ENCODE peak calls at places on chromosomes 13 and 19, in four cellular contexts. B, U, J and T are unnamed samples.

GRCh38 chr19:50321831-50322230 is 7.3 kb downstream of the KCNC3 start:
- DNase-seq in B (no peak), U (no peak), J (no peak), T (no peak)

GRCh38 chr19:8204961-8205360 is 4.2 kb upstream of the CERS4 start:
- DNase-seq in B (peak), U (no peak), J (no peak), T (no peak)

GRCh38 chr19:38173324-38174041 is 50.5 kb downstream of the DPF1 start:
- DNase-seq in B (no peak), U (peak), J (no peak), T (no peak)

GRCh38 chr19:45099465-45100201 is 6.7 kb downstream of the PPP1R37 start:
- DNase-seq in B (no peak), U (peak), J (no peak), T (no peak)

GRCh38 chr13:85529216-85529590 is 270.0 kb downstream of the SLITRK6 start:
- DNase-seq in B (no peak), U (peak), J (no peak), T (peak)

GRCh38 chr19:15251749-15252397 is 19.6 kb upstream of the EPHX3 start:
- DNase-seq in B (peak), U (peak), J (peak), T (peak)

GRCh38 chr13:90412980-90413379 is 934.5 kb upstream of the MIR17HG start:
- DNase-seq in B (no peak), U (no peak), J (no peak), T (no peak)

GRCh38 chr19:27758626-27759505 is 1454.1 kb downstream of the UQCRFS1 start:
- DNase-seq in B (no peak), U (no peak), J (no peak), T (no peak)

GRCh38 chr13:40285634-40286033 is 380.8 kb downstream of the FOXO1 start:
- DNase-seq in B (no peak), U (no peak), J (no peak), T (no peak)

GRCh38 chr13:20160346-20161274 is at the start of gene GJA3:
- DNase-seq in B (peak), U (peak), J (peak), T (peak)

GRCh38 chr19:29614780-29615179 is 8.7 kb downstream of the POP4 start:
- DNase-seq in B (no peak), U (no peak), J (no peak), T (no peak)

GRCh38 chr13:96052655-96053002 is 572 bp downstream of the UGGT2 start:
- DNase-seq in B (no peak), U (peak), J (peak), T (peak)

GRCh38 chr13:65260938-65261880 is 1968.9 kb downstream of the PCDH9 start:
- DNase-seq in B (no peak), U (no peak), J (no peak), T (no peak)

GRCh38 chr13:21322304-21322965 is 136.7 kb downstream of the ZDHHC20 start:
- DNase-seq in B (no peak), U (no peak), J (no peak), T (no peak)

GRCh38 chr13:89899302-89900103 is 1448.0 kb upstream of the MIR17HG start:
- DNase-seq in B (no peak), U (no peak), J (no peak), T (no peak)

GRCh38 chr13:99606322-99607089 is 105.2 kb downstream of the TM9SF2 start:
- DNase-seq in B (peak), U (peak), J (peak), T (peak)

GRCh38 chr19:51124216-51124615 is 490 bp upstream of the SIGLEC9 start:
- DNase-seq in B (no peak), U (no peak), J (no peak), T (no peak)

GRCh38 chr19:29882719-29883105 is 59.3 kb upstream of the URI1 start:
- DNase-seq in B (peak), U (no peak), J (peak), T (peak)

GRCh38 chr13:66780814-66781213 is 449.3 kb downstream of the PCDH9 start:
- DNase-seq in B (no peak), U (peak), J (no peak), T (no peak)

GRCh38 chr19:36152061-36152885 is at the start of gene COX7A1:
- DNase-seq in B (no peak), U (no peak), J (no peak), T (no peak)

GRCh38 chr19:2261438-2262172 is 5.4 kb upstream of the JSRP1 start:
- DNase-seq in B (no peak), U (no peak), J (peak), T (peak)

GRCh38 chr13:109249780-109250528 is 536.4 kb downstream of the IRS2 start:
- DNase-seq in B (no peak), U (no peak), J (no peak), T (no peak)

GRCh38 chr13:93004919-93005318 is 221.7 kb upstream of the GPC6 start:
- DNase-seq in B (peak), U (peak), J (no peak), T (peak)

GRCh38 chr19:23914402-23915286 is at the start of gene ZNF726:
- DNase-seq in B (no peak), U (peak), J (no peak), T (peak)

GRCh38 chr13:20132052-20132634 is 28.7 kb downstream of the GJA3 start:
- DNase-seq in B (peak), U (no peak), J (no peak), T (no peak)

GRCh38 chr19:49061445-49061844 is 3.2 kb downstream of the NTF4 start:
- DNase-seq in B (no peak), U (no peak), J (no peak), T (no peak)

GRCh38 chr19:11479470-11480080 is 1.3 kb downstream of the ELAVL3 start:
- DNase-seq in B (peak), U (no peak), J (peak), T (peak)

GRCh38 chr19:2260341-2260751 is 4.1 kb upstream of the JSRP1 start:
- DNase-seq in B (no peak), U (no peak), J (no peak), T (no peak)

GRCh38 chr19:48819366-48819816 is 8.6 kb upstream of the BCAT2 start:
- DNase-seq in B (no peak), U (peak), J (no peak), T (no peak)

GRCh38 chr13:87089391-87089790 is 581.8 kb upstream of the SLITRK5 start:
- DNase-seq in B (no peak), U (peak), J (no peak), T (peak)

GRCh38 chr13:111518161-111518791 is 197.8 kb downstream of the TEX29 start:
- DNase-seq in B (peak), U (no peak), J (no peak), T (peak)

GRCh38 chr13:41426047-41426446 is 31.3 kb upstream of the RGCC start:
- DNase-seq in B (no peak), U (no peak), J (no peak), T (no peak)

GRCh38 chr19:2453431-2454025 is 3.2 kb downstream of the LMNB2 start:
- DNase-seq in B (no peak), U (no peak), J (no peak), T (no peak)

GRCh38 chr19:54456423-54457373 is 6.9 kb downstream of the LENG9 start:
- DNase-seq in B (no peak), U (no peak), J (no peak), T (no peak)
- H2BK5ac ChIP-seq in B (no peak), U (no peak), J (no peak), T (no peak)

DNA sequence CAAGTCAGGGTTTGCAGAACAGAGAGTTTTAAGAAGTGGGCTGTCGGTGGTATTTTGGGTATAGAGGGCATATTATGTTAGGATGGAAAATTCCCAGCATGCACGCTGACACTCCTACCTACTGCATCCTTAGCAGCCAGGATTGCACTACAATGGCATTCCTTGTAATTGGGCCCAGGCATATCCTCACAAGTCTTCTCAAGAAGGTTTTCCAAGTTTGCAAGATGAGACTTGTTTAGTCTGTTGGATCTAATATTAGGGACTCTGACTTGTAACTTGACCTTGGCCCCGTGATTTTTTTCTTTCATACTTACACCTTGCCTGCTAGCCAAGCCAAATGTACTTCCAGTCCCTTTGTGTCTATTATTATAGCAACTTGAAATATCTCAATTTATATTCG is 335.7 kb upstream of the HTR2A start:
- DNase-seq in B (no peak), U (no peak), J (no peak), T (no peak)
- H4K5ac ChIP-seq in B (no peak), U (no peak), J (no peak), T (no peak)

DNA sequence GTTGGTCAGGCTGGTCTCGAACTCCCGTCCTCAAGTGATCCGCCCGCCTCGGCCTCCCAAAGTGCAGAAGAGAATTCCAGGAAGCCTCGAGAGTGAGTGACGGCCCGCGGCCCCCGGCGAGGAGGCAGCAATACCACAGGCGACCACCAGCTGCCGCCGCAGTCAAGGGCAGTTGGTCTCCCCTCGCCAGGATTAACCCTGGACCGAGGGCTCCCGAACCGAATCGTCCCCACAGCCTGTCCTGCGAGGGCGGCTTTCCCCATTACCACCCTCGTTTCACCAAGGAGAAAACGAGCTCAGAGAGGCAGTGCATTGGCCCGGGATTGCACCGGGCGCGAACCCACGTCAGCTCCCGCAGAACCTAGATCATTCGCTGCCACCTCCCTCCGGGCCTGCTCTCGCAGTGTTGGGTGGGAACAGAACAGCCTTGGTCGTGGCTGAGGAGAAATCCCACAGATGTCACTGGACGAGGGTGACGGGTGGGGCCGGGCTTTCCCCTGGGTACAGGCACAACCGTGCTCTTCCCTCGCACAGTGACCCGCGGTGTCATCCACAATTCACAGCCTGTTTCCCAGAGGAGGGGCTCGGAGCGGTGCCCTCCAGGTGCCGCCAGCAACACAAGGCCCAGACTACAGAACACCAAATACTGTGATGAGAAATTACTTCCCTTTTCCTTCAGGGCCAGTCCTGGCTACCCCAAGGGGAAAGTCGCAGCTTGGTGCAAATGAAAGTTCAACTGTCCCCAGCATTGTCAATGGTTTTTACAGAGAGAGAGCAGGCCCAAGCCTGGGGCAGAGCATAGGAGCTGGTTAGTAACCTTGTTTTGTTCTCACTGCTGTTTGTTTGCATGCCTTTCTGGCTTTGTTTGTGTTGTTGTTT is 24.8 kb downstream of the C2CD4C start:
- DNase-seq in B (peak), U (no peak), J (peak), T (peak)
- H2BK5ac ChIP-seq in B (no peak), U (no peak), J (no peak), T (no peak)

DNA sequence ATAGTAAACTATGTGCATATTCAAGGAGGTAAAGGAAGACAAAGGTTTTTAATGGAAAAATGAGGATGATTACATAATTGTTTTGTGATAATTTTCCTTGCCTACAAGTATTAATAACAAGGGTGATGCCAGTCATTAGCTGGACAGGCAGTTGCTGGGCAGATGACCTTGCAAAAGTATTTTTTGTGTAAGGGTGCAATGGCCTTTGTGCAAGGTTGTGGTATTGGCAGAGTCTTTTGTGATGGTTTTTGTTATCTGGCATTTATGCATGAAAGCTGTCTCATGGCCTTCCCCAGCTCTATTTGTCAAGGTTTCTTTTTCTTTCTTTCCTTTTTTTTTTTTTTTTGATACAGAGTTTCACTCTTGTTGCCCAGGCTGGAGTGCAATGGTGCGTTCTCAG is 4.3 kb upstream of the COMMD6 start:
- DNase-seq in B (no peak), U (no peak), J (no peak), T (no peak)
- H4K5ac ChIP-seq in B (no peak), U (no peak), J (no peak), T (no peak)

DNA sequence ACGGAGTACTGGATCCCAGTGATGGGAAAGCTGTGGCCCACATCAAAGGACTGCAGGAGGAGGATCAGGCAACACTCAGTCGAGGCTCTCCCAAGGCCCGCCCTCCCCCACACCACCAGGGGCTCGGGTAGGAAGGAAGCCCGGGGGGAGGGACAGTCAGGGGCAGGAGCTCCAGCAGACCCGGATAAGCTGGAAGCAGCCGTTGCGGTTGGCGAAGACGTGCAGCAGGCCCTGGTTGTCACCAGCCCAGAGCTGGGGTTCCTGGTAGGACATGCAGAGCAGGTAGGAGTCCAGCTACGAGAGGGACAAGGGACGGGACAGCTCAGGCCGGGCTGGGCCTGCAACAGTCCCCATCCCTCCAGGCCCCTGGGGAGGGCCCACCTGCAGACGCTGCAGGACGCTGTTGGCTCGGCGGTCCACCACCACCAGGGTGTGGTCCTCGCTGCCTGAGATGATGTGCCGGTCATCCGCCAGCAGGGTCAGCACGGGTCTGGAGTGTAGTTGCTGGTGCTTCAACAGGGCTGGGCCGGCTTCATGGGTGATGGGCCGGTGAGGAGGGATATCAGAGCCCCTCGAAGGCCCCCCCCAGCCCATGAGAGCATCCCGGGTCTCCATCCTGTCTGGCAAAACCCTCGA is 1.9 kb downstream of the GNG14 start:
- DNase-seq in B (no peak), U (no peak), J (no peak), T (no peak)
- H2BK5ac ChIP-seq in B (no peak), U (no peak), J (no peak), T (no peak)